ENCODE peak calls at places on chromosome 12, in nine cellular contexts. U is right lobe of liver, H is retinal pigment epithelial cell, I is AG04450, Y is fibroblast of mammary gland, L is testis, R is HFF-Myc, T is psoas muscle, X is breast epithelium. E is an unnamed sample.

GRCh38 chr12:53722450-53723041 is 4.7 kb downstream of the CALCOCO1 start:
- DNase-seq in R (no peak), X (no peak), H (no peak), L (no peak), Y (peak; percentile 22), I (peak; percentile 20), T (no peak), U (no peak), E (peak; percentile 33)

GRCh38 chr12:32987526-32987925 is 90.9 kb upstream of the PKP2 start:
- DNase-seq in L (no peak), X (no peak), Y (no peak), T (no peak), I (no peak), H (no peak), R (no peak), U (no peak), E (no peak)

GRCh38 chr12:27807063-27807703 is 27.1 kb upstream of the MANSC4 start:
- DNase-seq in U (no peak), R (no peak), L (no peak), T (no peak), X (no peak), H (no peak), Y (no peak), I (no peak), E (no peak)

GRCh38 chr12:94152292-94153083 is 4.1 kb downstream of the PLXNC1 start:
- DNase-seq in I (no peak), R (no peak), L (peak; percentile 66), T (no peak), H (no peak), Y (no peak), X (no peak), U (peak; percentile 65), E (no peak)

GRCh38 chr12:132164426-132164825 is 20.2 kb downstream of the NOC4L start:
- DNase-seq in T (no peak), U (no peak), R (no peak), Y (no peak), X (no peak), L (no peak), I (no peak), H (no peak), E (no peak)

GRCh38 chr12:76929499-76929898 is 50.7 kb upstream of the CSRP2 start:
- DNase-seq in X (no peak), R (no peak), U (no peak), Y (no peak), H (no peak), I (no peak), L (no peak), T (no peak), E (no peak)

GRCh38 chr12:4270670-4271432 is 2.7 kb upstream of the CCND2 start:
- DNase-seq in U (peak; percentile 64), R (no peak), X (no peak), T (peak; percentile 44), L (peak; percentile 52), I (no peak), Y (peak; percentile 30), H (no peak), E (no peak)

GRCh38 chr12:26787125-26787495 is 45.9 kb downstream of the ITPR2 start:
- DNase-seq in T (no peak), X (no peak), R (peak; percentile 30), I (no peak), H (peak; percentile 43), Y (peak; percentile 87), U (no peak), L (no peak), E (peak; percentile 69)

GRCh38 chr12:95351745-95352144 is 122.2 kb upstream of the METAP2 start:
- DNase-seq in T (no peak), Y (peak; percentile 10), H (no peak), X (no peak), R (no peak), I (no peak), L (no peak), U (no peak), E (no peak)

GRCh38 chr12:43111608-43112007 is 440.4 kb downstream of the ADAMTS20 start:
- DNase-seq in I (no peak), R (no peak), X (no peak), L (no peak), H (peak; percentile 55), U (no peak), T (no peak), Y (no peak), E (no peak)

GRCh38 chr12:4859478-4860210 is 50.1 kb upstream of the KCNA1 start:
- DNase-seq in R (no peak), L (no peak), I (no peak), Y (no peak), X (no peak), U (no peak), H (no peak), T (no peak), E (no peak)

GRCh38 chr12:130709151-130710000 is 6.7 kb downstream of the RIMBP2 start:
- DNase-seq in X (no peak), T (no peak), U (no peak), Y (no peak), H (no peak), L (peak; percentile 10), I (no peak), R (no peak), E (no peak)

GRCh38 chr12:119802472-119802871 is 74.6 kb downstream of the CIT start:
- DNase-seq in L (peak; percentile 36), R (no peak), Y (peak; percentile 77), U (no peak), X (no peak), T (peak; percentile 62), I (no peak), H (no peak), E (no peak)

GRCh38 chr12:9787340-9787737 is 26.6 kb upstream of the CD69 start:
- DNase-seq in R (no peak), X (no peak), T (no peak), U (no peak), Y (peak; percentile 15), H (no peak), I (no peak), L (no peak), E (no peak)

GRCh38 chr12:127515941-127516340 is 751.0 kb upstream of the TMEM132C start:
- DNase-seq in R (no peak), L (no peak), Y (peak; percentile 10), T (no peak), U (no peak), H (peak; percentile 54), I (no peak), X (no peak), E (no peak)

GRCh38 chr12:47636908-47637780 is 68.7 kb downstream of the RPAP3 start:
- DNase-seq in X (no peak), L (peak; percentile 51), T (peak; percentile 12), Y (peak; percentile 16), U (peak; percentile 41), H (no peak), R (no peak), I (no peak), E (peak; percentile 70)

GRCh38 chr12:93192878-93193277 is 184.8 kb upstream of the NUDT4 start:
- DNase-seq in U (no peak), L (no peak), T (no peak), R (no peak), H (no peak), Y (peak; percentile 10), I (no peak), X (no peak), E (no peak)

GRCh38 chr12:12645485-12645884 is 33.8 kb downstream of the CREBL2 start:
- DNase-seq in R (peak; percentile 2), L (no peak), T (no peak), Y (peak; percentile 52), U (no peak), I (no peak), X (no peak), H (no peak), E (peak; percentile 54)

GRCh38 chr12:110768960-110769359 is 26.3 kb upstream of the PPP1CC start:
- DNase-seq in H (no peak), X (no peak), I (no peak), R (no peak), U (no peak), T (no peak), L (no peak), Y (no peak), E (no peak)

GRCh38 chr12:113092478-113093408 is 36.2 kb downstream of the DTX1 start:
- DNase-seq in U (no peak), R (no peak), T (peak; percentile 53), Y (no peak), L (peak; percentile 56), H (no peak), I (no peak), X (no peak), E (peak; percentile 16)
- TF ChIP-seq CTCF in U (no peak), R (no peak), T (no peak), Y (no peak), L (no peak), H (peak; percentile 38), I (no peak), X (no peak), E (no peak)

DNA sequence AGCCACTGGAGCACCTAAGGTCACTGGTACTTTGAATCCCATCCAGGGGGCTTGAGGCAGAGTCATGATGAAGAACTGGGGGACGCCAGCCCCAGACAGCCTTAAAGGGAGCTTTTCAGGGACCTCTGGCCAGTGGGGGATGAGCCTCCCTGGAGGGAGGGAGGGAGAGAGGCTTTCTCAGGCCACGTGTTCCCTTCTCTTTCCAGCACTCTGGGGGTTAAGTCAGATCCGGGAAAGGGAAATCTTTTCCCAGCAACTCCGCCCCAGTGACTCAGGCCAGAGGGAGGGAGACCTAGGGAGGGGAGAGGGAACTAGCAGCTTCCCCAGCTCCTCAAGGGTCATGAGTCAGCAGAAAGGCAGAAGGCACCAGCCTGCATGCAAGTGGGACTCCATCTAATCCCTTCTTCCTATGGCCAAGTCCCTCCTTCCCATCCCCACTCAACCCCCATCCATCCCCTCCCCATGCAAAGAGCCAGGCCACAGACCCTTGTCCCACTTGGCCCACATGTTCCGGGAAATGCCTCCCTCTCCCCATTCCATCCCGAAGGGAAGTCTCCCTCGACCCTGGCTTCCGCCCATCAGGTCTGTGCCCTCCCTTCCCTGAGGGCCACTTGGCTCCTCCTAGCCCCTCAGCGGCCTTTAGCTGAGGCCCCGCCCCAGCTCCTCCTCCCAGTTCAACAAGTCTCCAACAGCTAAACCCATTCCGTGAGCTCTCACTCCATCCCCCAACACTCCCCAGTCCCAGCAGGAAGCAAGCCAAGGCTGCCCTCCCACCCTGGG is 5.6 kb downstream of the TNFRSF1A start:
- DNase-seq in U (peak; percentile 97), H (peak; percentile 100), X (peak; percentile 89), Y (peak; percentile 100), I (peak; percentile 98), T (peak; percentile 96), R (peak; percentile 99), L (peak; percentile 92), E (peak; percentile 100)
- TF ChIP-seq CTCF in U (no peak), H (no peak), X (no peak), Y (no peak), I (no peak), T (no peak), R (no peak), L (no peak), E (no peak)

GRCh38 chr12:115166698-115167315 is 482.8 kb upstream of the TBX3 start:
- DNase-seq in L (no peak), I (peak; percentile 4), R (no peak), T (no peak), U (no peak), H (peak; percentile 29), Y (peak; percentile 55), X (no peak), E (peak; percentile 25)
- TF ChIP-seq CTCF in L (no peak), I (peak; percentile 41), R (peak; percentile 37), T (no peak), U (peak; percentile 45), H (no peak), Y (peak; percentile 35), X (no peak), E (no peak)

DNA sequence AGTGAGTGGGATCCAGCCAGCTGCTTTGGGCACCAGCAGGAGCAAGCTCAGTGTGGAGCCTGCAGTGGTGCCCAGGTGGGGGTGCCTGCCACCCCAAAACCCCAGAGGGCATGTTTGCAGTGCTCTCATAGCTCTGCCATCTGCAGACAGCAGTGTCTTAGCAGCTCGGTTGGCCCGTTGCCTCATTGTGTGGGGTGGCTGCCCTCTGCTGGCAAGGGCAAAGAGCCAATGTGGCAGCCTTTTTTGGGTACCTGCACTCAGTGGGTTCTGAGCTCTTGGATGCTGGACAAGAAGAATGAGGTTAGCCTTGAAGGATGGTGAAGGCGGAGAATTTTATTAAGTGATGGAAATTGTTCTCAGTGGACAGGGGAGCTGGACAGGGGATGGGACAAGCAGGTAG is 52.3 kb downstream of the NEUROD4 start:
- DNase-seq in X (no peak), Y (peak; percentile 15), U (peak; percentile 75), R (no peak), I (no peak), L (peak; percentile 60), H (no peak), T (peak; percentile 25), E (peak; percentile 72)
- TF ChIP-seq CTCF in X (no peak), Y (peak; percentile 34), U (peak; percentile 51), R (peak; percentile 42), I (no peak), L (no peak), H (peak; percentile 53), T (peak; percentile 15), E (peak; percentile 53)